ENCODE peak calls at places on chromosomes 11 and 22, in four cellular contexts. C is H1, B is GM23338, F is neural progenitor cell. M is an unnamed sample.

GRCh38 chr11:11290354-11290753 is 62.7 kb downstream of the CSNK2A3 start:
- DNase-seq in C (no peak), B (no peak), F (no peak), M (no peak)

GRCh38 chr22:47655930-47656329 is 893.5 kb downstream of the TBC1D22A start:
- DNase-seq in C (no peak), B (no peak), F (no peak), M (no peak)

GRCh38 chr11:65471410-65471762 is 27.5 kb upstream of the MALAT1 start:
- DNase-seq in C (no peak), B (peak; percentile 78), F (peak; percentile 69), M (no peak)

GRCh38 chr11:17585911-17586695 is 39.0 kb downstream of the OTOG start:
- DNase-seq in C (no peak), B (no peak), F (no peak), M (no peak)

GRCh38 chr11:34495724-34496377 is 17.7 kb downstream of the ELF5 start:
- DNase-seq in C (no peak), B (no peak), F (no peak), M (no peak)

GRCh38 chr11:125626381-125626950 is 1.5 kb downstream of the CHEK1 start:
- DNase-seq in C (peak; percentile 82), B (peak; percentile 93), F (no peak), M (peak; percentile 67)

GRCh38 chr11:134510171-134510570 is 98.1 kb upstream of the B3GAT1 start:
- DNase-seq in C (no peak), B (no peak), F (no peak), M (no peak)

GRCh38 chr11:40281055-40281580 is 1178.3 kb downstream of the LRRC4C start:
- DNase-seq in C (no peak), B (peak; percentile 12), F (no peak), M (no peak)

GRCh38 chr11:104078995-104079394 is 42.6 kb downstream of the DDI1 start:
- DNase-seq in C (no peak), B (no peak), F (no peak), M (no peak)

GRCh38 chr22:18078329-18079041 is 695 bp downstream of the PEX26 start:
- DNase-seq in C (no peak), B (peak; percentile 70), F (no peak), M (peak; percentile 70)

GRCh38 chr22:30276041-30276440 is 9.4 kb upstream of the OSM start:
- DNase-seq in C (no peak), B (no peak), F (no peak), M (no peak)

GRCh38 chr22:41656515-41656914 is 32.2 kb downstream of the SNU13 start:
- DNase-seq in C (no peak), B (no peak), F (no peak), M (no peak)

GRCh38 chr11:72890881-72891280 is 76.7 kb downstream of the ATG16L2 start:
- DNase-seq in C (no peak), B (no peak), F (no peak), M (no peak)

DNA sequence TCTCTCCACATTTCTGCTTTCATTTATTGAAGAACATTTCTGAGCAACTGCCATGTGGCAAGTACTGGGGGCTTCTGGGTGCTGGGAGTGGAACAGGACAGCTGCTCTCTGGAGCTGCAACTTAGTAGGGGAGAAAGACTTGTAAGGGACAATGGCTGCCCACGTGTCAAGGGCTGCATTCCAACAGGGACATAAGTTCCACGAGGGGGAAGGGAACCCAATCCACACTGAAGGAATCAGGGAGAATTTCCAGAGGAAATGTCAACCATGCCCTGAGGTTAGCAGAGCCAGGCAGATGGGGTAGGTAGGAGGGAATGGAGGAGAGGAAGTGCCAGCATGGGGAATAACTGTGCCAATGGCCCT is 1.7 kb downstream of the MAPK8IP2 start:
- DNase-seq in C (no peak), B (no peak), F (no peak), M (no peak)
- TF ChIP-seq EZH2 in C (no peak), B (peak; percentile 40), F (no peak), M (no peak)

GRCh38 chr11:78023426-78023825 is 350 bp upstream of the KCTD14 start:
- DNase-seq in C (no peak), B (no peak), F (no peak), M (no peak)

GRCh38 chr11:78020248-78020647 is 2.8 kb downstream of the KCTD14 start:
- DNase-seq in C (no peak), B (peak; percentile 17), F (no peak), M (no peak)

GRCh38 chr11:78019808-78020207 is 3.3 kb downstream of the KCTD14 start:
- DNase-seq in C (no peak), B (no peak), F (no peak), M (no peak)

GRCh38 chr11:78025378-78025777 is 2.3 kb upstream of the KCTD14 start:
- DNase-seq in C (no peak), B (no peak), F (no peak), M (no peak)

DNA sequence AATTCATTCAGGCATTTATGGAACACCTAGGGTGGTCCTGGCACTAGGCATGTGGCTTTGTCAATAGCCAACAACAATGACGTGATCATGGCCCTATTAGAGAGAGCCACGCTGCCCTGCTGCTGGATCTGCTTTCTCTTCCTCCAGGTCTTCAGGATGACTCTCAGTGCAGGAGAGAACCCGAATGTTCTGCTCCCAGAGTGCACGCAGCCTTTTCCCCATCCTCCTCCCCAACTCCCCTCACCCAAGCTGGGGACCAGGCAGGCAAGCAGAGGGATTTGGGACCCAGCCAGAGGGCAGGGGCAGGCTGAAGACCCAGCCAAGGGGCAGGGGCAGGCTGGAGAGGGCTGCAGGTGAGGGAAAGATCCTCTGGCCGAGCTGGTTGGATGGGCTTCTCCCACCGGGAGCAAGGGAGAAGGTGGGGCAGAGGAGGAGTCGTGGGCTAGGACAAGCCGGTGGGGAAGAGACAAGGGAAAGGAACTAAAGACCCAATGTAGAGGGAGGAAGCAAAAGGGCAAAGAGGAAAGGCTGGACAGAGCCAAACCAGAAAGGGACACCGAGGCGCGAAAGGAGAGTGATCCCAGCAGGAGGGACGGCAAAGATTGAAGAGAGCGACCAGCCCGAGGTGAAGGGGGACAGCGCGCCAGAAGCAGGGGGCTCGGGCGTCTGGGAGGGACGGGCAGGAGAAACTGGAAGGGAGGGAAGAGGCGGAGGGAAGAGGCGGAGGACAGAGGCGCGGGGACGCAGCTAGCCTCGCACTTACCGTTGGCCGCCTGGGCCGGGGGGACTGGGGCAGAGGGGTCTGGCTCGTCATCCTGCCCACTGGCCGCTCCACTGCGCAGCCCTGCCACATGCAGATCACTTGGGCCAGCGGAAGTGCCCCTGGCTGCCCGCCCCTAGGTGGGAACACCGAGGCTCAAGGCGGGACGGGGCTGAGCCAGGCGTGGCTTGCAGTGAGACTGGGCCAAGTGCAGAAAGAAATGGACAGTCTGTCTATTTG is at the start of gene KCTD14:
- DNase-seq in C (no peak), B (peak; percentile 79), F (peak; percentile 67), M (no peak)
- TF ChIP-seq EZH2 in C (peak; percentile 27), B (no peak), F (no peak), M (no peak)

GRCh38 chr22:20604776-20605221 is 97.4 kb downstream of the MED15 start:
- DNase-seq in C (no peak), B (peak; percentile 10), F (no peak), M (no peak)
- TF ChIP-seq EZH2 in C (no peak), B (no peak), F (no peak), M (no peak)

DNA sequence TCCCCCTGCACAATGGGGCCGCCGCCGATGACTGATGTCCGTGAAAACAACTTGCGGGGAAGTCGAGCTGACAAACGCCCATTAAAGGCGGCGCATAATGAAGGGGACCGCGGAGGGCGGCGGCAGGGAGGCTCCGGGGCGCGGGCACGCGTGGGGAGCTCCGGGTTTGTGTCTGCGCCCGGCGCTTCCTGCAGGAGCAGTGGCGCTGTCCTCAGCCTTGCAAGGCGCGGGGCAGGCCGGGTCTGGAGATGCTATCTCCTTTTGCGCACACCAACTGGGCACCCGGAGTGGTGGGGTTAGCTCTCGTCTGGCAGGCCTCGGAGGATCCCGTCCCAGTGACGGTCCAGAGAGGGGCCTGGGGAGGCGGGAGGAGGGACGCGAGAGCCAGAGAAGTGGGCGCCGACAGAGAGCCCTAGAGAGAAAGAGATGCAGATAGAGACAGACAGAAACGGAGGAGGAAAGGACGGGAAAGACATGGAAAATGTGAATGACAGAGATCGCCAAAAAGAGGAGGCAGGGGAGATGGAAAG is 390 bp upstream of the FGF3 start:
- DNase-seq in C (no peak), B (peak; percentile 56), F (peak; percentile 55), M (no peak)
- TF ChIP-seq EZH2 in C (peak; percentile 50), B (peak; percentile 92), F (peak; percentile 89), M (no peak)

GRCh38 chr11:32438346-32438882 is 3.1 kb upstream of the WT1 start:
- DNase-seq in C (no peak), B (peak; percentile 13), F (peak; percentile 45), M (no peak)

GRCh38 chr11:32438883-32439487 is 3.6 kb upstream of the WT1 start:
- DNase-seq in C (no peak), B (peak; percentile 42), F (peak; percentile 66), M (no peak)

GRCh38 chr11:32435947-32436750 is 810 bp upstream of the WT1 start:
- DNase-seq in C (no peak), B (peak; percentile 65), F (peak; percentile 47), M (no peak)

GRCh38 chr11:32436751-32437405 is 1.5 kb upstream of the WT1 start:
- DNase-seq in C (no peak), B (peak; percentile 63), F (peak; percentile 52), M (no peak)

GRCh38 chr11:32437406-32438345 is 2.3 kb upstream of the WT1 start:
- DNase-seq in C (no peak), B (peak; percentile 80), F (peak; percentile 70), M (no peak)
- TF ChIP-seq EZH2 in C (peak; percentile 90), B (peak; percentile 95), F (peak; percentile 83), M (no peak)

GRCh38 chr11:6927030-6927617 is 898 bp downstream of the ZNF215 start:
- DNase-seq in C (no peak), B (peak; percentile 15), F (no peak), M (peak; percentile 78)
- TF ChIP-seq EZH2 in C (no peak), B (no peak), F (no peak), M (no peak)

GRCh38 chr22:50481045-50481439 is 301 bp upstream of the ADM2 start:
- DNase-seq in C (no peak), B (peak; percentile 57), F (peak; percentile 51), M (no peak)
- TF ChIP-seq EZH2 in C (no peak), B (peak; percentile 44), F (peak; percentile 89), M (no peak)